ENCODE peak calls at places on chromosomes 11 and 22, in five cellular contexts. One of them, this sample, is unnamed. For H3K4me1, the result is how much of the 10 kb centered on the place peaks cover.

GRCh38 chr11:102225689-102226562 is 91.4 kb upstream of the BIRC3 start:
- DNase-seq in SJCRH30: no peak
- DNase-seq in left ventricle myocardium inferior: no peak
- DNase-seq in uterus: no peak
- DNase-seq in neuronal stem cell: no peak
- DNase-seq in this sample: no peak

GRCh38 chr22:22770280-22770871 is 117.2 kb upstream of the IGLL5 start:
- DNase-seq in left ventricle myocardium inferior: no peak
- DNase-seq in neuronal stem cell: peak
- DNase-seq in SJCRH30: peak
- DNase-seq in uterus: no peak
- DNase-seq in this sample: no peak

GRCh38 chr11:130499828-130500227 is 51.4 kb downstream of the ADAMTS15 start:
- DNase-seq in uterus: no peak
- DNase-seq in left ventricle myocardium inferior: no peak
- DNase-seq in SJCRH30: no peak
- DNase-seq in neuronal stem cell: no peak
- DNase-seq in this sample: no peak

GRCh38 chr11:14585438-14585837 is 58.2 kb upstream of the PDE3B start:
- DNase-seq in SJCRH30: no peak
- DNase-seq in uterus: no peak
- DNase-seq in neuronal stem cell: no peak
- DNase-seq in left ventricle myocardium inferior: no peak
- DNase-seq in this sample: no peak

GRCh38 chr11:126990716-126991480 is 9.7 kb downstream of the KIRREL3 start:
- DNase-seq in SJCRH30: no peak
- DNase-seq in neuronal stem cell: no peak
- DNase-seq in uterus: no peak
- DNase-seq in left ventricle myocardium inferior: no peak
- DNase-seq in this sample: no peak

GRCh38 chr11:64060861-64061444 is 25.2 kb downstream of the FLRT1 start:
- DNase-seq in SJCRH30: no peak
- DNase-seq in neuronal stem cell: peak
- DNase-seq in uterus: peak
- DNase-seq in left ventricle myocardium inferior: peak
- DNase-seq in this sample: peak

GRCh38 chr22:45537734-45538181 is 35.1 kb downstream of the FBLN1 start:
- DNase-seq in left ventricle myocardium inferior: peak
- DNase-seq in SJCRH30: peak
- DNase-seq in uterus: peak
- DNase-seq in neuronal stem cell: no peak
- DNase-seq in this sample: peak

GRCh38 chr11:111309516-111309915 is 11.2 kb downstream of the POU2AF3 start:
- DNase-seq in left ventricle myocardium inferior: no peak
- DNase-seq in uterus: no peak
- DNase-seq in SJCRH30: no peak
- DNase-seq in neuronal stem cell: no peak
- DNase-seq in this sample: no peak

GRCh38 chr22:19855504-19856409 is 1.1 kb upstream of the GNB1L start:
- DNase-seq in uterus: peak
- DNase-seq in left ventricle myocardium inferior: no peak
- DNase-seq in SJCRH30: peak
- DNase-seq in neuronal stem cell: no peak
- DNase-seq in this sample: peak

GRCh38 chr11:10893713-10894112 is 35.9 kb upstream of the ZBED5 start:
- DNase-seq in uterus: no peak
- DNase-seq in left ventricle myocardium inferior: no peak
- DNase-seq in neuronal stem cell: no peak
- DNase-seq in SJCRH30: no peak
- DNase-seq in this sample: no peak

GRCh38 chr11:124934862-124935547 is 842 bp downstream of the HEPACAM start:
- DNase-seq in uterus: no peak
- DNase-seq in left ventricle myocardium inferior: no peak
- DNase-seq in SJCRH30: no peak
- DNase-seq in neuronal stem cell: no peak
- DNase-seq in this sample: no peak

GRCh38 chr11:65431452-65432132 is 9.0 kb downstream of the NEAT1 start:
- DNase-seq in neuronal stem cell: no peak
- DNase-seq in left ventricle myocardium inferior: no peak
- DNase-seq in SJCRH30: no peak
- DNase-seq in uterus: peak
- DNase-seq in this sample: no peak

GRCh38 chr11:44306469-44307244 is 3.3 kb downstream of the ALX4 start:
- DNase-seq in left ventricle myocardium inferior: no peak
- DNase-seq in neuronal stem cell: no peak
- DNase-seq in SJCRH30: no peak
- DNase-seq in uterus: no peak
- DNase-seq in this sample: no peak

GRCh38 chr11:96038046-96038445 is 114.1 kb upstream of the MTMR2 start:
- DNase-seq in uterus: no peak
- DNase-seq in SJCRH30: no peak
- DNase-seq in left ventricle myocardium inferior: no peak
- DNase-seq in neuronal stem cell: no peak
- DNase-seq in this sample: no peak

GRCh38 chr11:117820516-117820915 is 4.0 kb downstream of the FXYD2 start:
- DNase-seq in uterus: no peak
- DNase-seq in left ventricle myocardium inferior: no peak
- DNase-seq in SJCRH30: no peak
- DNase-seq in neuronal stem cell: no peak
- DNase-seq in this sample: no peak

GRCh38 chr11:10355257-10355661 is 50.4 kb downstream of the ADM start:
- DNase-seq in left ventricle myocardium inferior: no peak
- DNase-seq in uterus: no peak
- DNase-seq in neuronal stem cell: no peak
- DNase-seq in SJCRH30: no peak
- DNase-seq in this sample: no peak

GRCh38 chr22:38415561-38416321 is 39.3 kb downstream of the KCNJ4 start:
- DNase-seq in left ventricle myocardium inferior: peak
- DNase-seq in SJCRH30: peak
- DNase-seq in uterus: no peak
- DNase-seq in neuronal stem cell: no peak
- DNase-seq in this sample: peak

GRCh38 chr11:120632579-120632978 is 121.0 kb downstream of the GRIK4 start:
- DNase-seq in SJCRH30: no peak
- DNase-seq in neuronal stem cell: no peak
- DNase-seq in left ventricle myocardium inferior: no peak
- DNase-seq in uterus: no peak
- DNase-seq in this sample: no peak

GRCh38 chr22:20223421-20224245 is 44.5 kb downstream of the RTN4R start:
- DNase-seq in uterus: no peak
- DNase-seq in SJCRH30: no peak
- DNase-seq in neuronal stem cell: no peak
- DNase-seq in left ventricle myocardium inferior: no peak
- DNase-seq in this sample: no peak

GRCh38 chr22:46696614-46697013 is 41.4 kb downstream of the CERK start:
- DNase-seq in uterus: no peak
- DNase-seq in SJCRH30: no peak
- DNase-seq in neuronal stem cell: no peak
- DNase-seq in left ventricle myocardium inferior: no peak
- DNase-seq in this sample: no peak

GRCh38 chr11:29200776-29201574 is 815.9 kb downstream of the KCNA4 start:
- DNase-seq in neuronal stem cell: no peak
- DNase-seq in uterus: no peak
- DNase-seq in SJCRH30: no peak
- DNase-seq in left ventricle myocardium inferior: no peak
- DNase-seq in this sample: no peak

GRCh38 chr11:105553015-105553414 is 56.9 kb upstream of the GRIA4 start:
- DNase-seq in SJCRH30: no peak
- DNase-seq in uterus: no peak
- DNase-seq in left ventricle myocardium inferior: no peak
- DNase-seq in neuronal stem cell: no peak
- DNase-seq in this sample: no peak

GRCh38 chr11:83681944-83682644 is 395.9 kb upstream of the CCDC90B start:
- DNase-seq in neuronal stem cell: no peak
- DNase-seq in uterus: no peak
- DNase-seq in left ventricle myocardium inferior: no peak
- DNase-seq in SJCRH30: no peak
- DNase-seq in this sample: no peak

GRCh38 chr11:83706581-83706980 is 420.4 kb upstream of the CCDC90B start:
- DNase-seq in left ventricle myocardium inferior: no peak
- DNase-seq in uterus: no peak
- DNase-seq in SJCRH30: no peak
- DNase-seq in neuronal stem cell: no peak
- DNase-seq in this sample: no peak

GRCh38 chr11:65571940-65572339 is 398 bp upstream of the FAM89B start:
- DNase-seq in uterus: no peak
- DNase-seq in neuronal stem cell: no peak
- DNase-seq in left ventricle myocardium inferior: no peak
- DNase-seq in SJCRH30: no peak
- DNase-seq in this sample: no peak

GRCh38 chr11:118111019-118111743 is 24.4 kb upstream of the SMIM35 start:
- DNase-seq in uterus: no peak
- DNase-seq in neuronal stem cell: no peak
- DNase-seq in left ventricle myocardium inferior: no peak
- DNase-seq in SJCRH30: no peak
- DNase-seq in this sample: no peak

GRCh38 chr11:32489464-32489863 is 54.1 kb upstream of the WT1 start:
- DNase-seq in neuronal stem cell: no peak
- DNase-seq in uterus: no peak
- DNase-seq in left ventricle myocardium inferior: no peak
- DNase-seq in SJCRH30: no peak
- DNase-seq in this sample: no peak

GRCh38 chr11:12189543-12190235 is 79.3 kb downstream of the MICAL2 start:
- DNase-seq in uterus: no peak
- DNase-seq in SJCRH30: no peak
- DNase-seq in neuronal stem cell: no peak
- DNase-seq in left ventricle myocardium inferior: no peak
- DNase-seq in this sample: peak

GRCh38 chr11:72543849-72544535 is 109.7 kb upstream of the CLPB start:
- DNase-seq in left ventricle myocardium inferior: no peak
- DNase-seq in SJCRH30: no peak
- DNase-seq in neuronal stem cell: no peak
- DNase-seq in uterus: no peak
- DNase-seq in this sample: no peak

GRCh38 chr11:117872962-117873827 is 3.3 kb downstream of the FXYD6 start:
- DNase-seq in left ventricle myocardium inferior: no peak
- DNase-seq in neuronal stem cell: no peak
- DNase-seq in SJCRH30: no peak
- DNase-seq in uterus: no peak
- DNase-seq in this sample: no peak

GRCh38 chr11:73452726-73453125 is 76.5 kb downstream of the RELT start:
- DNase-seq in uterus: no peak
- DNase-seq in SJCRH30: no peak
- DNase-seq in neuronal stem cell: no peak
- DNase-seq in left ventricle myocardium inferior: no peak
- DNase-seq in this sample: no peak

GRCh38 chr11:27039873-27040272 is 742 bp upstream of the BBOX1 start:
- DNase-seq in left ventricle myocardium inferior: no peak
- DNase-seq in uterus: no peak
- DNase-seq in neuronal stem cell: no peak
- DNase-seq in SJCRH30: no peak
- DNase-seq in this sample: no peak

GRCh38 chr11:15707971-15708370 is 593.2 kb downstream of the INSC start:
- DNase-seq in left ventricle myocardium inferior: peak
- DNase-seq in SJCRH30: peak
- DNase-seq in neuronal stem cell: no peak
- DNase-seq in uterus: peak
- DNase-seq in this sample: no peak

GRCh38 chr22:45103756-45104155 is 60.0 kb upstream of the NUP50 start:
- DNase-seq in uterus: no peak
- DNase-seq in neuronal stem cell: no peak
- DNase-seq in left ventricle myocardium inferior: no peak
- DNase-seq in SJCRH30: no peak
- DNase-seq in this sample: peak

GRCh38 chr11:118088531-118088930 is 1.8 kb upstream of the SMIM35 start:
- DNase-seq in uterus: no peak
- DNase-seq in left ventricle myocardium inferior: peak
- DNase-seq in SJCRH30: no peak
- DNase-seq in neuronal stem cell: no peak
- DNase-seq in this sample: no peak

GRCh38 chr11:45289369-45289768 is 3.2 kb upstream of the SYT13 start:
- DNase-seq in neuronal stem cell: no peak
- DNase-seq in left ventricle myocardium inferior: no peak
- DNase-seq in SJCRH30: no peak
- DNase-seq in uterus: no peak
- DNase-seq in this sample: no peak

DNA sequence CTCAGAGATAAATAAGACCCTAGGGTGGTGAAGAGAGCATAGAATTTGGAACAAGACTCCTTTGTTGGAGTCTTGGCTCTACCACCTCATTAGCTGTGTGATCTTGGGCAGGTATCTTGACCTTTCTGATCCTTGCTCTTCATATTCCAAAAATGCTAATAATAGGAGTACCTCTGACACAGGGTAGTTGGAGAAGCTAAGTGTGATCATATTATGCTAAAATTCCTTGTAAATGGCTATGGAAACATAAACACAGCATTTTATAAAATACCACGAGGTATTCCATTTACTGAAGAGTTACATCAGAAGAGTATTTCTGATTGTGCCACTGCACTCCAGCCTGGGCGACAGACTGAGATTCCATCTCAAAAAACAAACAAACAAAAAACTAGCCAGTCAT is 9.4 kb downstream of the PTPRJ start:
- DNase-seq in SJCRH30: no peak
- DNase-seq in uterus: no peak
- DNase-seq in left ventricle myocardium inferior: no peak
- DNase-seq in neuronal stem cell: no peak
- DNase-seq in this sample: no peak
- H3K27ac ChIP-seq in SJCRH30: no peak
- H3K27ac ChIP-seq in uterus: no peak
- H3K27ac ChIP-seq in left ventricle myocardium inferior: peak
- H3K27ac ChIP-seq in neuronal stem cell: no peak
- H3K27ac ChIP-seq in this sample: no peak

GRCh38 chr22:36923458-36923784 is 10.0 kb downstream of the CSF2RB start:
- DNase-seq in SJCRH30: no peak
- DNase-seq in left ventricle myocardium inferior: no peak
- DNase-seq in uterus: no peak
- DNase-seq in neuronal stem cell: no peak
- DNase-seq in this sample: no peak
- H3K4me1 ChIP-seq in SJCRH30: under half
- H3K4me1 ChIP-seq in left ventricle myocardium inferior: under half
- H3K4me1 ChIP-seq in uterus: under half
- H3K4me1 ChIP-seq in neuronal stem cell: under half
- H3K4me1 ChIP-seq in this sample: under half

GRCh38 chr11:30712749-30713148 is 126.6 kb upstream of the MPPED2 start:
- DNase-seq in SJCRH30: no peak
- DNase-seq in left ventricle myocardium inferior: no peak
- DNase-seq in neuronal stem cell: no peak
- DNase-seq in uterus: no peak
- DNase-seq in this sample: no peak
- H3K27ac ChIP-seq in SJCRH30: no peak
- H3K27ac ChIP-seq in left ventricle myocardium inferior: no peak
- H3K27ac ChIP-seq in neuronal stem cell: no peak
- H3K27ac ChIP-seq in uterus: no peak
- H3K27ac ChIP-seq in this sample: peak

DNA sequence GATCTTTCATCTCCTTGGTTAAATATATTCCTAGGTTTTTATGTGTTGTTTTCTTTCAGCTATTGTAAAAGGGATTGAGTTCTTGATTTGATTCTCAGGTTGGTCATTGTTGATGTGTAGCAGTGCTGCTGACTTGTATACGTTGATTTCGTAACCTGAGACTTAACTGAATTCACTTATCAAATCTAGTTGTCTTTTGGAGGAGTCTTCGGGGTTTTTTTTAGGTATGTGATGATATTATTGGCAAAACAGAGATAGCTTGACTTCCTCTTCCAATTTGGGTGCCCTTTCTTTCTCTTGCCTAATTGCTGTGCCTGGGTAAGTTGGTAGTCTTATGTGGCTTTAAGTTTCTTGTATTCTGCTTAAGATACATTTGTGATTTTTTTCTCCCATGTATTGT is 52.8 kb downstream of the CBL start:
- DNase-seq in neuronal stem cell: no peak
- DNase-seq in SJCRH30: no peak
- DNase-seq in left ventricle myocardium inferior: no peak
- DNase-seq in uterus: no peak
- DNase-seq in this sample: no peak
- H3K4me1 ChIP-seq in neuronal stem cell: under half
- H3K4me1 ChIP-seq in SJCRH30: under half
- H3K4me1 ChIP-seq in left ventricle myocardium inferior: under half
- H3K4me1 ChIP-seq in uterus: under half
- H3K4me1 ChIP-seq in this sample: under half